ENCODE peak calls at places on chromosomes 11 and 22, in four cellular contexts. K, O, Y and P are unnamed samples.

GRCh38 chr11:43217856-43218255 is 93.9 kb upstream of the API5 start:
- DNase-seq in K (no peak), O (no peak), Y (no peak), P (no peak)

GRCh38 chr22:27613099-27614089 is 188.2 kb downstream of the MN1 start:
- DNase-seq in Y (no peak), K (no peak), O (no peak), P (no peak)

GRCh38 chr11:73982595-73982989 is at the start of gene UCP2:
- DNase-seq in Y (peak; percentile 89), O (no peak), K (peak; percentile 82), P (peak; percentile 77)

GRCh38 chr11:134564472-134565200 is 152.6 kb upstream of the B3GAT1 start:
- DNase-seq in O (peak; percentile 8), K (no peak), Y (peak; percentile 6), P (no peak)

GRCh38 chr11:118615282-118615979 is 8.0 kb downstream of the PHLDB1 start:
- DNase-seq in O (no peak), Y (no peak), K (no peak), P (no peak)

GRCh38 chr11:77884186-77884828 is 63.4 kb downstream of the AAMDC start:
- DNase-seq in Y (no peak), O (no peak), K (no peak), P (no peak)

GRCh38 chr11:44559207-44559943 is 6.1 kb upstream of the CD82 start:
- DNase-seq in K (peak; percentile 78), O (no peak), Y (no peak), P (no peak)

GRCh38 chr22:24411256-24412004 is 16.0 kb upstream of the ADORA2A start:
- DNase-seq in O (no peak), Y (no peak), K (no peak), P (no peak)

GRCh38 chr11:108115495-108116140 is 5.7 kb upstream of the ACAT1 start:
- DNase-seq in Y (no peak), K (peak; percentile 9), O (peak; percentile 85), P (no peak)

GRCh38 chr11:100930185-100930778 is 199.3 kb downstream of the PGR start:
- DNase-seq in O (no peak), Y (no peak), K (peak; percentile 38), P (no peak)

GRCh38 chr22:24410110-24410856 is 17.1 kb upstream of the ADORA2A start:
- DNase-seq in Y (no peak), K (no peak), O (no peak), P (no peak)

GRCh38 chr11:28460348-28460747 is 352.2 kb downstream of the METTL15 start:
- DNase-seq in K (no peak), O (no peak), Y (no peak), P (no peak)

GRCh38 chr22:40055143-40055926 is 60.6 kb downstream of the FAM83F start:
- DNase-seq in Y (no peak), O (no peak), K (peak; percentile 31), P (no peak)

GRCh38 chr11:127919206-127920000 is 668.0 kb downstream of the ETS1 start:
- DNase-seq in K (no peak), Y (no peak), O (no peak), P (no peak)

GRCh38 chr11:117037279-117037951 is 60.8 kb downstream of the SIK3 start:
- DNase-seq in Y (no peak), O (no peak), K (peak; percentile 15), P (no peak)

GRCh38 chr22:20396639-20397038 is 2.7 kb downstream of the ZNF74 start:
- DNase-seq in Y (no peak), K (no peak), O (no peak), P (no peak)

GRCh38 chr11:36601145-36601544 is 3.1 kb upstream of the RAG2 start:
- DNase-seq in Y (no peak), K (no peak), O (no peak), P (no peak)

GRCh38 chr22:32130464-32130863 is 28.6 kb downstream of the C22orf42 start:
- DNase-seq in O (no peak), K (no peak), Y (no peak), P (no peak)

GRCh38 chr11:12943276-12943675 is 65.8 kb upstream of the RASSF10 start:
- DNase-seq in Y (no peak), O (no peak), K (no peak), P (no peak)

GRCh38 chr11:35515224-35515623 is 10.2 kb downstream of the PAMR1 start:
- DNase-seq in Y (no peak), O (no peak), K (no peak), P (no peak)

GRCh38 chr11:3123316-3123715 is 41.8 kb downstream of the OSBPL5 start:
- DNase-seq in O (peak; percentile 78), K (no peak), Y (no peak), P (no peak)

GRCh38 chr11:75204012-75204674 is 36.4 kb upstream of the TPBGL start:
- DNase-seq in O (no peak), K (no peak), Y (no peak), P (no peak)

GRCh38 chr11:68012843-68013610 is 2.9 kb downstream of the ALDH3B1 start:
- DNase-seq in Y (no peak), O (no peak), K (no peak), P (no peak)

GRCh38 chr11:78231962-78232459 is 43.3 kb downstream of the USP35 start:
- DNase-seq in K (no peak), O (no peak), Y (no peak), P (no peak)

GRCh38 chr11:62340269-62340901 is 3.1 kb downstream of the ASRGL1 start:
- DNase-seq in O (peak; percentile 76), Y (peak; percentile 42), K (peak; percentile 58), P (peak; percentile 14)

DNA sequence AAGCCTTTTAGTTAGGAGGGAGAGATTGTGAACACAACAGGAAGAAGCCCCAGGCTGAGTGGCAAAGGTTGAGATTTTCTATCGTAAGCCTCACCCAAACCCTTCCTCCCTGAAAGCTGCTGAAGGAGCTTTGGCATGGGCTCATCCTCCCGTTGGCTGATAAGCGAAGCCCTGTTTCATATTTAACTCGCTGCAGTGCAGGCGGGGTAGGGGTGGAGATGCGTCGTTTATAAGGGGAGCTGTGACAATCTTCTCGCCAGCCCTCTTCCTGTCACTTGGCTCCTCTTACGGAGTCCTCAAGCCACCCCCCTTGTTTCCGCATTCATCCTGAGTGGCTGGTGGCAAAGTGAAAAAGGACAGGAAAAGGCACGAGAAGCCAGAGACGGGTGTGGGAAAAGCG is 137.0 kb downstream of the OR4C45 start:
- DNase-seq in O (no peak), K (no peak), Y (no peak), P (no peak)
- H3K9me3 ChIP-seq in O (no peaks in the 10 kb centered on the region), K (no peaks in the 10 kb centered on the region), Y (no peaks in the 10 kb centered on the region), P (no peaks in the 10 kb centered on the region)

GRCh38 chr11:32433249-32434115 is 1.9 kb downstream of the WT1 start:
- DNase-seq in O (no peak), Y (no peak), K (no peak), P (no peak)
- H3K9me3 ChIP-seq in O (no peaks in the 10 kb centered on the region), Y (no peaks in the 10 kb centered on the region), K (no peaks in the 10 kb centered on the region), P (no peaks in the 10 kb centered on the region)

DNA sequence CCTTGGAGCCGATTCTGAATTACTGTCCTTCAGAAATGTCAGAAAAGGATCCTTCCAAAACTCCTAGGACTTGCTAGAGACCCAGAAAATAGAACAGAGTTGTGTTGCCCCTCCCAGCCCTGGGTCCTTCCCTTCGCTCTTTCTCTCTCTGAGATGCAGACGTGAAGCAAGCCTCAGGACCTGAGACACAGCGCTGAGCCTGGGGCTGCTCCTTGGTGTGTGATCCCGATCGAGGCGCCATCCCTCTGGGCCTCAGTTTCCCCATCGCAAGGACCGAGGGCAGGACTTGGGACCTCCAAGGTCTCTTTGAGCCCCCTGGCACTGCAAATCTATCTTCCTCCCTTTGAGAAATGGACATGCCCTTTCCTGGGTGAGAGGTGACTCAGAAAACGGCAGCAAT is 533.5 kb downstream of the TBC1D22A start:
- DNase-seq in O (no peak), K (no peak), Y (no peak), P (no peak)
- H3K9me3 ChIP-seq in O (no peaks in the 10 kb centered on the region), K (no peaks in the 10 kb centered on the region), Y (no peaks in the 10 kb centered on the region), P (no peaks in the 10 kb centered on the region)

GRCh38 chr11:103792981-103793468 is 243.4 kb upstream of the DDI1 start:
- DNase-seq in Y (no peak), K (no peak), O (no peak), P (no peak)
- H3K9me3 ChIP-seq in Y (no peaks in the 10 kb centered on the region), K (peaks cover 5% of the 10 kb centered on the region), O (no peaks in the 10 kb centered on the region), P (no peaks in the 10 kb centered on the region)

GRCh38 chr11:55697817-55698216 is 35.8 kb downstream of the OR4C6 start:
- DNase-seq in Y (no peak), K (no peak), O (no peak), P (no peak)
- H3K9me3 ChIP-seq in Y (no peaks in the 10 kb centered on the region), K (no peaks in the 10 kb centered on the region), O (no peaks in the 10 kb centered on the region), P (no peaks in the 10 kb centered on the region)

GRCh38 chr11:97072420-97072819 is 682.6 kb downstream of the JRKL start:
- DNase-seq in Y (no peak), O (no peak), K (no peak), P (no peak)

DNA sequence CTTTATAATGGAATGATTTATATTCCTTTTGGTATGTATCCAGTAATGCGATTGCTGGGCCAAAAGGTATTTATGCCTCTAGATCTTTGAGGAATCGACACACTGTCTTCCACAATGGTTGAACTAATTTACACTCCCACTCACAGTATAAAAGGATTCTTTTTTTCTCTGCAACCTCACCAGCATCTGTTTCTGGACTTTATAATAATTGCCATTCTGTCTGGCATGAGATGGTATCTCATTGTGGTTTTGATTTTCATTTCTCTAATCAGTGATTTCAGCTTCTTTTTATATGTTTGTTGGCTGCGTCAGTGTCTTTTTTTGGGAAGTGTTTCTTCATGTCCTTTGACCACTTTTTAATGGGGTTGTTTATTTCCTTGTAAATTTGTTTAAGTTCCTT is 679.3 kb downstream of the JRKL start:
- DNase-seq in K (no peak), Y (no peak), O (no peak), P (no peak)
- H3K9me3 ChIP-seq in K (no peaks in the 10 kb centered on the region), Y (no peaks in the 10 kb centered on the region), O (no peaks in the 10 kb centered on the region), P (peaks cover 2% of the 10 kb centered on the region)

GRCh38 chr22:48186121-48186790 is 1423.8 kb downstream of the TBC1D22A start:
- DNase-seq in Y (no peak), K (no peak), O (no peak), P (no peak)
- H3K9me3 ChIP-seq in Y (no peaks in the 10 kb centered on the region), K (peaks cover 3% of the 10 kb centered on the region), O (no peaks in the 10 kb centered on the region), P (no peaks in the 10 kb centered on the region)

GRCh38 chr22:47437110-47437509 is 674.7 kb downstream of the TBC1D22A start:
- DNase-seq in K (peak; percentile 21), O (no peak), Y (no peak), P (no peak)

GRCh38 chr22:47437636-47438035 is 675.2 kb downstream of the TBC1D22A start:
- DNase-seq in K (no peak), Y (no peak), O (no peak), P (no peak)

GRCh38 chr22:47442821-47443220 is 680.4 kb downstream of the TBC1D22A start:
- DNase-seq in Y (no peak), K (no peak), O (peak; percentile 3), P (no peak)

GRCh38 chr22:47435826-47436225 is 673.4 kb downstream of the TBC1D22A start:
- DNase-seq in Y (no peak), K (no peak), O (no peak), P (no peak)

DNA sequence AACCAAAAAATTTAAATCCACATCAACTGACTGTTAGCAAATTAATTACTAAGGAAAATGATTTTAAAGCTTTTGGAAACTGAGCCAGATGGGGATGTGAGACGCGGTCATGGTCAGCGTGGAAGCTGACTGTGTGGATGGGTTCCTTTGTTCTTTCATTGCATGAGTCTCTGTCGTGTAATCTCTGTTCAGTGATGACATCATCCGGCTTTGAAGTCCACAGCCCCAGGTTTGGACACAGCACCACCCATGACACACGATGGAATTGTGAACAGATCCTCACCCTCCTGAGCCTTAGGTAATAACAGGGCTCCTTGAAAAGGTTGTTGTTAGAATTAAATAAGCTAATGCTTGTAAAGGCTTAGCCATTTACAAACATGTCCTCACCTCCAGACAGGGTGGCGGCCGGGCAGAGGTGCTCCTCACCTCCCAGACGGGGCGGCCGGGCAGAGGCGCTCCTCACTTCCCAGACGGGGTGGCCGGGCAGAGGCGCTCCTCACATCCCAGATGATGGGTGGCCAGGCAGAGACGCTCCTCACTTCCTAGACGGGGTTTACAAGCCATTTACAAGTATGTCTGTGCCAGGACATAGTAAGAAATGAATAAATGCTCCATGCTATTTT is 677.3 kb downstream of the TBC1D22A start:
- DNase-seq in Y (no peak), K (no peak), O (peak; percentile 5), P (no peak)
- H3K9me3 ChIP-seq in Y (no peaks in the 10 kb centered on the region), K (no peaks in the 10 kb centered on the region), O (no peaks in the 10 kb centered on the region), P (no peaks in the 10 kb centered on the region)